ENCODE peak calls at places on chromosomes 11 and 22, in eight cellular contexts. O is Ammon's horn, G is cardiac muscle cell, A is PC-9, C is ecto neural progenitor cell, S is AG10803, Q is T-cell, I is NCI-H1048. M is an unnamed sample.

GRCh38 chr11:614091-614582 is 1.6 kb downstream of the IRF7 start:
- DNase-seq in I (no peak), A (no peak), G (no peak), S (no peak), Q (no peak), C (no peak), O (no peak), M (no peak)

GRCh38 chr11:16191852-16192240 is 164.5 kb downstream of the SOX6 start:
- DNase-seq in O (peak; percentile 35), S (no peak), Q (no peak), I (no peak), C (no peak), G (no peak), A (no peak), M (peak; percentile 77)

GRCh38 chr11:126601136-126601535 is 245.7 kb downstream of the ST3GAL4 start:
- DNase-seq in G (no peak), A (no peak), S (no peak), C (no peak), O (no peak), I (no peak), Q (no peak), M (no peak)

GRCh38 chr11:121523581-121524232 is 70.9 kb upstream of the SORL1-AS1 start:
- DNase-seq in S (no peak), O (no peak), Q (no peak), A (no peak), I (no peak), C (no peak), G (no peak), M (no peak)

GRCh38 chr11:90134420-90135003 is at the start of gene NAALAD2:
- DNase-seq in I (no peak), O (peak; percentile 67), Q (no peak), S (peak; percentile 28), A (peak; percentile 7), C (peak; percentile 83), G (peak; percentile 83), M (peak; percentile 81)

GRCh38 chr11:76207642-76208378 is 1.5 kb upstream of the WNT11 start:
- DNase-seq in C (peak; percentile 86), I (peak; percentile 47), A (peak; percentile 89), O (peak; percentile 77), S (peak; percentile 71), G (peak; percentile 90), Q (peak; percentile 37), M (peak; percentile 89)

GRCh38 chr11:133903056-133903455 is 53.7 kb downstream of the IGSF9B start:
- DNase-seq in O (no peak), Q (no peak), C (no peak), G (no peak), S (no peak), A (no peak), I (no peak), M (no peak)

GRCh38 chr22:28955817-28956216 is 72.4 kb downstream of the ZNRF3 start:
- DNase-seq in Q (peak; percentile 63), S (peak; percentile 29), G (no peak), A (no peak), O (no peak), C (no peak), I (no peak), M (no peak)

GRCh38 chr11:64745219-64745522 is 1.2 kb upstream of the RASGRP2 start:
- DNase-seq in G (peak; percentile 44), Q (peak; percentile 85), I (no peak), S (no peak), C (peak; percentile 72), A (no peak), O (no peak), M (no peak)

GRCh38 chr22:39916496-39916895 is 15.6 kb downstream of the GRAP2 start:
- DNase-seq in O (no peak), C (no peak), I (no peak), G (no peak), Q (no peak), A (no peak), S (no peak), M (no peak)

GRCh38 chr11:98587884-98588283 is 432.9 kb upstream of the CNTN5 start:
- DNase-seq in C (no peak), G (no peak), A (no peak), O (no peak), Q (no peak), I (no peak), S (no peak), M (no peak)

GRCh38 chr11:71269603-71270511 is 17.5 kb upstream of the SHANK2 start:
- DNase-seq in G (no peak), O (no peak), S (no peak), A (peak; percentile 52), I (no peak), C (peak; percentile 29), Q (no peak), M (peak; percentile 37)

GRCh38 chr22:35514366-35514765 is 26.3 kb upstream of the RASD2 start:
- DNase-seq in O (no peak), C (no peak), I (no peak), G (no peak), Q (no peak), S (no peak), A (no peak), M (no peak)

GRCh38 chr11:11604340-11604992 is 17.3 kb downstream of the GALNT18 start:
- DNase-seq in A (no peak), C (no peak), S (no peak), G (no peak), I (no peak), O (no peak), Q (no peak), M (peak; percentile 29)

GRCh38 chr11:134483291-134483690 is 71.2 kb upstream of the B3GAT1 start:
- DNase-seq in G (no peak), Q (no peak), O (no peak), A (no peak), S (no peak), C (no peak), I (no peak), M (peak; percentile 34)

GRCh38 chr11:76787271-76787670 is 4.1 kb downstream of the TSKU start:
- DNase-seq in C (no peak), O (no peak), G (no peak), I (no peak), A (no peak), Q (no peak), S (no peak), M (no peak)

GRCh38 chr22:42635531-42635930 is 4.9 kb downstream of the ATP5MGL start:
- DNase-seq in C (peak; percentile 24), O (no peak), Q (no peak), I (no peak), S (peak; percentile 94), A (peak; percentile 82), G (no peak), M (peak; percentile 65)

GRCh38 chr11:74019104-74019738 is 10.3 kb upstream of the UCP3 start:
- DNase-seq in O (no peak), C (no peak), G (no peak), S (no peak), Q (no peak), I (no peak), A (no peak), M (no peak)

GRCh38 chr11:62133328-62134065 is 9.7 kb downstream of the INCENP start:
- DNase-seq in O (no peak), G (peak; percentile 5), S (peak; percentile 32), C (no peak), Q (no peak), A (no peak), I (no peak), M (peak; percentile 65)

GRCh38 chr11:128210148-128210940 is 377.0 kb downstream of the ETS1 start:
- DNase-seq in S (peak; percentile 98), I (peak; percentile 25), G (no peak), Q (no peak), A (peak; percentile 77), O (no peak), C (no peak), M (peak; percentile 95)

GRCh38 chr11:95512682-95513081 is 276.9 kb downstream of the FAM76B start:
- DNase-seq in C (no peak), G (no peak), I (no peak), Q (no peak), S (peak; percentile 94), O (peak; percentile 11), A (no peak), M (peak; percentile 88)

GRCh38 chr11:4038973-4039372 is 55.6 kb upstream of the RRM1 start:
- DNase-seq in C (no peak), I (no peak), S (no peak), A (no peak), O (no peak), Q (no peak), G (no peak), M (no peak)

GRCh38 chr11:15806217-15806616 is 550.1 kb downstream of the SOX6 start:
- DNase-seq in Q (no peak), G (no peak), C (no peak), A (no peak), I (no peak), O (no peak), S (no peak), M (no peak)